ENCODE peak calls at places on chromosomes 7 and 10, in four cellular contexts. H is GM10248, J is iris pigment epithelial cell, P is H7. Y is an unnamed sample.

GRCh38 chr7:139982927-139983925 is 79.5 kb downstream of the PARP12 start:
- DNase-seq in P (no peak), H (no peak), J (peak), Y (no peak)

GRCh38 chr7:50197547-50197946 is 104.5 kb upstream of the ZPBP start:
- DNase-seq in H (peak), J (no peak), P (peak), Y (peak)

GRCh38 chr7:99224263-99224947 is 16.5 kb upstream of the KPNA7 start:
- DNase-seq in J (peak), P (no peak), H (no peak), Y (peak)

GRCh38 chr7:157263156-157263555 is 73.6 kb upstream of the DNAJB6 start:
- DNase-seq in P (no peak), J (no peak), H (no peak), Y (peak)

GRCh38 chr7:73438547-73439245 is 5.1 kb downstream of the FZD9 start:
- DNase-seq in H (no peak), P (no peak), J (no peak), Y (no peak)

GRCh38 chr10:15451137-15452094 is 80.3 kb upstream of the FAM171A1 start:
- DNase-seq in P (no peak), H (no peak), J (no peak), Y (peak)

GRCh38 chr10:48446785-48447184 is 140.3 kb downstream of the MAPK8 start:
- DNase-seq in J (no peak), H (peak), P (no peak), Y (no peak)

GRCh38 chr7:151099486-151100211 is 13.4 kb downstream of the AGAP3 start:
- DNase-seq in H (no peak), P (peak), J (no peak), Y (peak)

GRCh38 chr7:24755541-24756416 is 1.5 kb downstream of the GSDME start:
- DNase-seq in P (no peak), H (peak), J (peak), Y (no peak)

GRCh38 chr10:44949915-44950314 is 9.7 kb upstream of the RASSF4 start:
- DNase-seq in J (no peak), H (no peak), P (no peak), Y (no peak)

GRCh38 chr7:21616796-21617436 is 74.1 kb downstream of the DNAH11 start:
- DNase-seq in P (no peak), H (no peak), J (peak), Y (no peak)

GRCh38 chr10:122051609-122052385 is 62.8 kb downstream of the TACC2 start:
- DNase-seq in J (peak), H (no peak), P (peak), Y (no peak)

GRCh38 chr10:70571636-70572439 is 30.7 kb downstream of the PRF1 start:
- DNase-seq in P (no peak), J (no peak), H (no peak), Y (no peak)

GRCh38 chr10:62049815-62050626 is 148.5 kb downstream of the ARID5B start:
- DNase-seq in P (no peak), H (no peak), J (no peak), Y (no peak)

GRCh38 chr10:44911081-44911540 is at the start of gene TMEM72:
- DNase-seq in P (peak), J (no peak), H (no peak), Y (peak)

GRCh38 chr10:3382092-3382491 is 209.5 kb upstream of the PITRM1 start:
- DNase-seq in H (no peak), J (no peak), P (no peak), Y (no peak)

GRCh38 chr10:81108516-81109199 is 571.0 kb downstream of the SH2D4B start:
- DNase-seq in J (no peak), H (peak), P (no peak), Y (no peak)

GRCh38 chr7:26616235-26616634 is 248.2 kb downstream of the SKAP2 start:
- DNase-seq in H (no peak), P (no peak), J (no peak), Y (peak)

GRCh38 chr10:62008196-62008595 is 106.7 kb downstream of the ARID5B start:
- DNase-seq in H (no peak), P (no peak), J (no peak), Y (no peak)

GRCh38 chr7:69893915-69894314 is 295.6 kb downstream of the AUTS2 start:
- DNase-seq in P (no peak), H (no peak), J (no peak), Y (no peak)

GRCh38 chr10:111316607-111317006 is 239.8 kb downstream of the ADRA2A start:
- DNase-seq in P (no peak), H (no peak), J (no peak), Y (no peak)

GRCh38 chr10:33276282-33276923 is 58.1 kb downstream of the NRP1 start:
- DNase-seq in H (no peak), P (no peak), J (no peak), Y (no peak)

GRCh38 chr10:49441488-49442476 is 45.9 kb upstream of the DRGX start:
- DNase-seq in H (no peak), P (peak), J (peak), Y (no peak)

GRCh38 chr7:128322040-128322643 is 21.6 kb downstream of the RBM28 start:
- DNase-seq in J (peak), P (peak), H (no peak), Y (no peak)

GRCh38 chr7:127995866-127996215 is 35.4 kb downstream of the LRRC4 start:
- DNase-seq in P (no peak), H (no peak), J (peak), Y (no peak)

GRCh38 chr7:158633055-158633956 is 45.7 kb upstream of the PTPRN2 start:
- DNase-seq in J (no peak), H (peak), P (no peak), Y (no peak)

GRCh38 chr7:128912281-128912680 is 1.8 kb upstream of the KCP start:
- DNase-seq in H (no peak), J (no peak), P (no peak), Y (no peak)

GRCh38 chr7:81725003-81725402 is 44.8 kb downstream of the HGF start:
- DNase-seq in H (no peak), P (no peak), J (peak), Y (no peak)

GRCh38 chr10:63264852-63265617 is 131.9 kb downstream of the NRBF2 start:
- DNase-seq in J (peak), H (peak), P (no peak), Y (peak)

GRCh38 chr7:48114115-48114514 is 25.1 kb downstream of the UPP1 start:
- DNase-seq in H (no peak), P (no peak), J (no peak), Y (no peak)